ENCODE peak calls at places on chromosomes 5 and 9, in four cellular contexts. X is Panc1, Y is transverse colon, H is tibial artery. F is an unnamed sample.

GRCh38 chr9:6782981-6783380 is 25.2 kb downstream of the KDM4C start:
- DNase-seq in H (no peak), X (no peak), Y (no peak), F (no peak)

GRCh38 chr9:17004500-17004899 is 130.3 kb upstream of the CNTLN start:
- DNase-seq in X (no peak), H (no peak), Y (no peak), F (no peak)

GRCh38 chr9:98794802-98795201 is 1.6 kb downstream of the ANKS6 start:
- DNase-seq in Y (no peak), H (no peak), X (no peak), F (no peak)

GRCh38 chr9:37859043-37859442 is 44.9 kb downstream of the SLC25A51 start:
- DNase-seq in Y (no peak), X (no peak), H (no peak), F (peak)

GRCh38 chr5:148542812-148543211 is 111.5 kb downstream of the HTR4 start:
- DNase-seq in Y (no peak), H (no peak), X (no peak), F (no peak)

GRCh38 chr9:33129251-33129885 is 37.8 kb downstream of the B4GALT1 start:
- DNase-seq in X (no peak), H (no peak), Y (peak), F (no peak)

GRCh38 chr9:124139001-124139400 is 118.7 kb upstream of the NEK6 start:
- DNase-seq in H (no peak), Y (no peak), X (no peak), F (no peak)

GRCh38 chr9:97502984-97503861 is 1.8 kb downstream of the TMOD1 start:
- DNase-seq in Y (no peak), H (no peak), X (no peak), F (no peak)

GRCh38 chr5:162243651-162244050 is 176.1 kb downstream of the GABRG2 start:
- DNase-seq in H (no peak), Y (no peak), X (no peak), F (no peak)

GRCh38 chr9:134188421-134189166 is 24.2 kb upstream of the RNU6ATAC start:
- DNase-seq in H (peak), Y (no peak), X (no peak), F (no peak)

GRCh38 chr5:141960018-141960417 is 2.0 kb upstream of the PCDH12 start:
- DNase-seq in X (no peak), Y (no peak), H (no peak), F (no peak)

GRCh38 chr5:134175874-134176522 is 752 bp downstream of the SKP1 start:
- DNase-seq in H (peak), X (no peak), Y (no peak), F (no peak)

GRCh38 chr5:37842048-37842447 is 2.2 kb upstream of the GDNF start:
- DNase-seq in Y (no peak), X (no peak), H (no peak), F (no peak)

GRCh38 chr5:138032028-138032571 is 779 bp downstream of the FAM13B start:
- DNase-seq in H (peak), X (no peak), Y (peak), F (no peak)

GRCh38 chr5:157994906-157995519 is 136.1 kb upstream of the CLINT1 start:
- DNase-seq in Y (peak), H (peak), X (peak), F (peak)

GRCh38 chr5:152505442-152506042 is 100.5 kb upstream of the NMUR2 start:
- DNase-seq in H (peak), X (peak), Y (peak), F (peak)

GRCh38 chr9:98109052-98109451 is 10.0 kb downstream of the TRIM14 start:
- DNase-seq in H (no peak), X (no peak), Y (no peak), F (no peak)

GRCh38 chr5:22852807-22853670 is at the start of gene CDH12:
- DNase-seq in H (no peak), X (no peak), Y (no peak), F (peak)

GRCh38 chr9:107847977-107848376 is 358.4 kb upstream of the KLF4 start:
- DNase-seq in H (no peak), X (no peak), Y (no peak), F (peak)

GRCh38 chr9:20707708-20708107 is 23.6 kb downstream of the FOCAD start:
- DNase-seq in H (no peak), Y (no peak), X (no peak), F (no peak)

GRCh38 chr5:373710-374602 is 52.4 kb downstream of the AHRR start:
- DNase-seq in X (no peak), Y (peak), H (no peak), F (peak)

GRCh38 chr5:60585618-60586017 is 114.3 kb downstream of the DEPDC1B start:
- DNase-seq in Y (no peak), X (no peak), H (no peak), F (no peak)

GRCh38 chr5:175335691-175336090 is 108.3 kb downstream of the DRD1 start:
- DNase-seq in Y (no peak), X (no peak), H (no peak), F (no peak)

GRCh38 chr9:131740898-131741297 is 1.0 kb upstream of the RAPGEF1 start:
- DNase-seq in Y (no peak), X (no peak), H (no peak), F (no peak)
- TF ChIP-seq CTCF in Y (no peak), X (no peak), H (no peak), F (no peak)

GRCh38 chr5:74588415-74588814 is 52.1 kb downstream of the ENC1 start:
- DNase-seq in H (no peak), X (no peak), Y (no peak), F (no peak)

GRCh38 chr5:74587300-74587699 is 53.2 kb downstream of the ENC1 start:
- DNase-seq in Y (no peak), X (no peak), H (no peak), F (no peak)

GRCh38 chr5:74586831-74587230 is 53.7 kb downstream of the ENC1 start:
- DNase-seq in X (no peak), Y (no peak), H (no peak), F (no peak)

GRCh38 chr5:74589204-74590056 is 51.1 kb downstream of the ENC1 start:
- DNase-seq in Y (no peak), H (no peak), X (no peak), F (no peak)

DNA sequence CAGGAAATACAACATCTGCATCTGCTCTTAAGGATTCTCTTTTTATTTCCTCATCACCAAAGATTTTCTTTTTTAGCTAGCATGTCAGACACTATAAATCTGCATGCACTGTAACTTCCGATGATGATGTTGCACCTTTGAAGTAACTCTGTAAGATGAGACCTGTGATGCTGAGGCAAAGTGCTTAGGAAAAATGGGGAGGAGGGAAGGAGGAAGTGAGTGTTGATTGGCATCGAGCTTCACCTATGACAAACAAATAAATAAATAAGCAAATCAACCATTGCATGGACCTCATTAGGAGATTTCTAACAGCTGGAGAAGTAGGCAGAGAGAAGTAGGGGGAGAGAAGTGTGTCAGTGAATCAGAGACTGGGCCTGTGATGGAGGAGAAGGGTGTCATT is 52.6 kb downstream of the ENC1 start:
- DNase-seq in H (no peak), X (no peak), Y (no peak), F (no peak)
- H3K27ac ChIP-seq in H (no peak), X (no peak), Y (peak), F (no peak)

GRCh38 chr5:125826214-125826613 is 597.0 kb upstream of the GRAMD2B start:
- DNase-seq in H (no peak), X (no peak), Y (no peak), F (no peak)
- TF ChIP-seq CTCF in H (no peak), X (no peak), Y (no peak), F (no peak)

GRCh38 chr5:72555871-72556270 is 48.7 kb upstream of the ZNF366 start:
- DNase-seq in Y (no peak), H (no peak), X (no peak), F (no peak)

GRCh38 chr5:72557576-72558336 is 50.5 kb upstream of the ZNF366 start:
- DNase-seq in H (no peak), X (no peak), Y (no peak), F (no peak)

GRCh38 chr5:72554897-72555296 is 47.7 kb upstream of the ZNF366 start:
- DNase-seq in Y (no peak), X (no peak), H (no peak), F (no peak)

GRCh38 chr5:72557147-72557501 is 49.9 kb upstream of the ZNF366 start:
- DNase-seq in Y (no peak), H (no peak), X (no peak), F (no peak)

DNA sequence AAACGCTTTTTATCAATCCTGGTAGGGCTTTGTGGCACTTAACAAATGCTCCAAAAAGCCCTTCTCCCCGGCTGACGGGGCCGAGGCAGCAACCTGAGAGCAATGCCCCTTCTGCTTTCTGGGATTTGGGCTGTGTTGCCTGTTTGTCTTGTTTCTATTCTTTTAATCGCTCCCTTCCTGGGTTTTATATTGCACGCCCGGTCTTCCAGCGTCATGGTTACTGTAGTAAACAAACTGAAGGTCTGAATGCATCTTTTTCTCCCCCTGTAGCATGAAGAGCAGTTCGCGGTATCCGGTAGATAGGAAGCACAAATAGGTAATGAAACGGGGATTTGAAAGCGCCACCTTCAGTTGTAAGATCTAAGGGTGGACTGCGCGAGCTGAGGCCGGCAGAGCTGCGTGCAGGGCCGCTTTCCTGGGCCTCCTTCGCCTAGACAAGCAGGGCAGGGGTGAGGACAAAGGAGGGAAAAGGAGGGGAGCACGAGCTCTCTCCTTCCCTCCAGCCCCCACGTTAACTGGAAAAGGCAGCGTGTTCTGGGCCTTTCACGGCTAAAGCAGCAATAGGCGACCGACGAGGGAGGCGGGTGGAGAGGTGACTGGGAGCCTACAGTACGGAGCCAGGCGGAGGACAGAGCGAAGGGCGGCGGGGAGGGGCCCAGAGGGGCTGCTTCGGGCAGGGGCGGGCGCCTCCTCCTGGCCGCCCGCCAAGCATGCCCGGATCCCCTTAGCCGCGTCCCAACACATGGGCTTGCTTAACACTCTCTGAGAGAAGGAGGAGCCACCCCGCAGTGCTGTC is 49.3 kb upstream of the ZNF366 start:
- DNase-seq in Y (peak), X (no peak), H (peak), F (no peak)
- H3K27ac ChIP-seq in Y (peak), X (peak), H (peak), F (peak)

GRCh38 chr9:76718166-76718565 is 46.1 kb upstream of the PCA3 start:
- DNase-seq in Y (no peak), H (no peak), X (no peak), F (no peak)
- TF ChIP-seq CTCF in Y (no peak), H (no peak), X (peak), F (no peak)